ENCODE peak calls at places on chromosome 11, in seven cellular contexts. R is SK-N-SH, C is esophagus muscularis mucosa, T is stomach, K is transverse colon, D is sigmoid colon, L is K562. F is an unnamed sample. For H3K27me3, the result is how much of the 10 kb centered on the place peaks cover.

GRCh38 chr11:21250196-21250595 is 580.8 kb downstream of the NELL1 start:
- DNase-seq in L (no peak), C (no peak), R (no peak), D (no peak), K (no peak), T (no peak), F (no peak)

GRCh38 chr11:35142481-35143207 is 3.7 kb downstream of the CD44 start:
- DNase-seq in R (no peak), D (no peak), C (no peak), K (peak), L (peak), T (no peak), F (no peak)

GRCh38 chr11:69981119-69981770 is 96.9 kb upstream of the ANO1 start:
- DNase-seq in L (peak), K (no peak), T (no peak), D (no peak), R (no peak), C (no peak), F (no peak)

GRCh38 chr11:11842426-11843008 is 745 bp downstream of the USP47 start:
- DNase-seq in C (no peak), R (peak), T (peak), L (peak), K (peak), D (peak), F (no peak)

GRCh38 chr11:10349806-10350205 is 44.9 kb downstream of the ADM start:
- DNase-seq in C (peak), T (no peak), L (no peak), D (no peak), R (no peak), K (no peak), F (no peak)

GRCh38 chr11:11865449-11865848 is 23.7 kb downstream of the USP47 start:
- DNase-seq in D (no peak), T (no peak), C (no peak), K (no peak), L (no peak), R (no peak), F (no peak)

GRCh38 chr11:76656571-76657081 is 13.9 kb downstream of the LRRC32 start:
- DNase-seq in D (peak), K (no peak), T (peak), C (no peak), L (no peak), R (peak), F (peak)

GRCh38 chr11:10588904-10589303 is 20.4 kb upstream of the LYVE1 start:
- DNase-seq in T (no peak), L (peak), K (no peak), C (no peak), R (no peak), D (no peak), F (no peak)

DNA sequence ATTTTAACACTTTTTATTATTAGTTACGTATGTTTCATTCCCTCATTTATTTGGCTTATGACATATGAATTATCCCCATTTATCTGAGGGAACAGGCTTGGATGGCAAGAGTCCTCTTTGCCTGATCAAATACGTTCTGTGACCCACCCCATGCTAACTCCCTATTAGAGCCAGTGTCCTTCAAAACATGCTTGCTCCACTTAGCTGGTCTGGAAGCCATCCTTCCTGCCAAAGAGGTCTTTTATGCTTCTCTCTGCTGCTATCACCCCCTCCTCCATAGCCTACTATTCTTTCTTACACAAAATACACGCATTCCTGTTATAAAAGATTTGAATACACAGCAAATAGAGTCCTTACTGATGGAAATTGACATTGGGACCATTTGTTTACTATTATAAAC is 6.4 kb downstream of the COA4 start:
- DNase-seq in T (no peak), L (no peak), R (no peak), C (no peak), D (no peak), K (no peak), F (no peak)
- TF ChIP-seq POLR2AphosphoS5 in T (no peak), L (no peak), R (no peak), C (no peak), D (no peak), K (no peak), F (no peak)

DNA sequence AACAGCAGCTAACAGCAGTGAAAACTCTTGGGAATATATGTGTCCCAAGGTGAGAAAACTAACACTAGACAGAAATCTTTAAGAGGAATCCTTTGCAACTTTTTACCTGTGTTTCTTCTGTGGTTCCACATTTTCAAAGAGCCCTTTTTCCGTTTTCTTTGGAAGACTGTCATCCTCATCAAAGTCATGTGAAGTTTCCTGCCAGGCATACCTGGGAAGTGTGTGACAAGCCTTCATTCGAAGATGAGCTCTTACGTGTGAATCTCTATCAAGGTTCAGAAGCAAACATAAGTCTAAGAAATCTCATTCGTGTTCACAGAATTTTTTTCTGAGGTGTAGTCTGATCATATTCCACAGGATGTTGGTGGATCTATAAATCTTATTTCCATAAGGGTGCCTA is 330.6 kb upstream of the MPPED2 start:
- DNase-seq in K (no peak), L (no peak), D (no peak), C (no peak), R (no peak), T (no peak), F (no peak)
- TF ChIP-seq EP300 in K (no peak), L (no peak), D (no peak), C (no peak), R (no peak), T (no peak), F (no peak)

GRCh38 chr11:2138436-2139117 is 612 bp downstream of the IGF2 start:
- DNase-seq in T (no peak), K (no peak), C (no peak), L (no peak), D (no peak), R (no peak), F (no peak)
- H3K27me3 ChIP-seq in T (half or more), K (half or more), C (under half), L (under half), D (half or more), R (under half), F (half or more)

GRCh38 chr11:61152816-61153592 is 8.2 kb downstream of the VPS37C start:
- DNase-seq in D (peak), T (no peak), C (no peak), R (no peak), K (no peak), L (no peak), F (no peak)
- TF ChIP-seq POLR2AphosphoS5 in D (no peak), T (no peak), C (no peak), R (no peak), K (no peak), L (no peak), F (no peak)

GRCh38 chr11:65112226-65112550 is 516 bp downstream of the TM7SF2 start:
- DNase-seq in K (no peak), D (peak), T (no peak), L (no peak), R (no peak), C (no peak), F (no peak)

GRCh38 chr11:65113361-65113756 is 1.7 kb downstream of the TM7SF2 start:
- DNase-seq in D (peak), T (no peak), R (peak), L (no peak), C (no peak), K (no peak), F (no peak)

GRCh38 chr11:65114538-65115171 is 2.8 kb downstream of the ZNHIT2 start:
- DNase-seq in K (no peak), R (no peak), C (no peak), T (no peak), D (peak), L (no peak), F (no peak)

GRCh38 chr11:65112551-65113360 is 1.1 kb downstream of the TM7SF2 start:
- DNase-seq in T (peak), D (peak), R (peak), L (peak), K (peak), C (no peak), F (peak)

DNA sequence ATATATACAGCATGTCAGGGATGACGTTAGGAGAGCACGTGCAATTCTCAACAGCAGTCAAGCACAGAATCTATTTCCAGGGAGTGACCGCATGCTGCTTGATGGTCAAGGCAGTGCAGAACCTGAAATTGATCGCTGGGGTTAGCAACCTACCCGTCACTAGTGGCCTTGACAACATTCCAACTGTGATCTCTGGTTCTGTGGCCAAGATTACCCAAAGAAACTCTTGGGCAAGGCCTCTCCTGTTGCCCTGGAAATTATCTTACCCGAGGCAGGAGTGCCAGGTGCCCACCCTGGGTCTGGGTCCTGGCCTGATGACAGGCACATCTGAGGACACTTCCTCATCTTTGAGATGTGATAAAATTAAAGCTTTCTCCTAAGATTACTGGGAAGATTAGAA is 2.2 kb downstream of the TM7SF2 start:
- DNase-seq in K (no peak), L (no peak), D (peak), C (no peak), R (no peak), T (no peak), F (no peak)
- TF ChIP-seq EP300 in K (no peak), L (no peak), D (no peak), C (no peak), R (no peak), T (no peak), F (no peak)

DNA sequence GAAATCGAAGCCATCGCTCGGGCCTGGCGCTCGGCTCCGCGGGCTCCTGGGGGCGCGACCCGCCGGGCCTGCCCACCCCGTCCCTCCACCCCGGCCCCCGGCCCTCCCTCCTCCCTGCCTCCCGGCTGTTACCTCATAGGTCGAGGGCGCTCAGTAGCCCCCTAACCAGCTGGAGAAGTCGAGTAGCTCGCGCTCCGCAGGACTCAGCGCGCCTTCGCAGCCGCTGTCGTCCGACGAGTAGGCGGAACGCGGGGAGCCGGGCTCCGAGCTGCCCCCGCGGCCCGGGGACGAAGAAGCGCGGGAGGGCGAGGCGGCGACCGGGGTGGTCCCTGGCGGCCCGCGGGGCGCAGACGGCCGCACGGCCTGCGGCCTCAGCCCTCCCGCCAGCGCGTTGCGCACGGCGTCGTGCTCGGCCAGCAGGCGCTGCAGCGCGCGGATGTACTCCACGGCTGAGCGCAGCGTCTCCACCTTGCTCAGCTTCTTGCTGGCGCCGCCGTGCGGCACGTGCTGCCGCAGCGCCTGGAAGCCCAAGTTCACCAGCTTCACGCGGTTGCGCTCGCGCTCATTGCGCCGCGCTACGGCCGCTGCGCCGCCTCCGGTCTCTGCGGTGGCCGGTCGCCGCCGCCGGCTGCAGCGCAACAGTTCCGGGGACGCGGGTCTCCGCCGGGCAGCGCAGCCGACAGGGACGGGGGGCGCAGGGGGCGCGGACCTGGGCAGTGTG is 627 bp downstream of the ASCL2 start:
- DNase-seq in C (peak), R (peak), D (no peak), T (peak), K (peak), L (peak), F (peak)
- H3K27me3 ChIP-seq in C (under half), R (under half), D (half or more), T (half or more), K (half or more), L (half or more), F (under half)

DNA sequence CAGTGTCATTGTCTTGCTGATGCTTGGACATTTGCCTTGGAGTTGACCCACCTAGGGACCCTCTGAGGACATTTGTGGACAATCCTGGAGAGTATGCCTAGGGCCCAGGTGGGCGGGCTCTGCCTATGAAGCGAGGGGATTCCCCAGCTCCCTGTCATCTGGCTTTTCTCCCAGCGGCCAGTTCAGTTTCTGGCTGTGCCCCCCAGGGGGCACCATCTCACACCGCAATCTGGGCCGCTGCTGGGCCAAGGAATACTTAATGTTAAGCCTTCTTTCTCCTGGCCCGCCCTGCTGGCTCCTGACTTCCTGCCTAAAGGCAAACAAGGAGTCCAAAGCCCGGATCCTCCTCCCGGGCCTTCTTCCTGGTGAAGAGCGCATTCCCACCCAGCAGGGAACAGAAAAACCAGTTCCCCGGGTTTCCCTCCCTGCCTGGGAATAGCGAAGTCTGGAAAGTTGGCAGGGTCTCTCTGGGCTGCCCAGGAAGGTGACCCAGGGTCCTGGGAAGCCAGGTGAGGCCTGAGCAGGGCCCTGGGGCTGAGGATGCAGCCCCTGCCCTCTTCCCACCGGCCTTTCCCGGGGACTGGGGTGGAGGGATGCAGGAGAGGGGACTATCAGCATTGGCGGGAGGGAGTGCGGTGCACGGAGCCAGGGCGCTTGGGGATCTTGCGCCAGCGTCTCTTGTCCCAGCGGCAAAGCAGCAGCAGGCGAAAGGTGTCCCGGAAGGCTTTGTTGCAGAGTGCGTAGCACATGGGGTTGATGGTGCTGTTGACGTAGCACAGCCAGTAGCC is 11.9 kb downstream of the CHRM1 start:
- DNase-seq in L (peak), T (peak), R (peak), K (peak), C (no peak), D (peak), F (no peak)
- TF ChIP-seq POLR2AphosphoS5 in L (no peak), T (peak), R (no peak), K (no peak), C (no peak), D (no peak), F (no peak)

DNA sequence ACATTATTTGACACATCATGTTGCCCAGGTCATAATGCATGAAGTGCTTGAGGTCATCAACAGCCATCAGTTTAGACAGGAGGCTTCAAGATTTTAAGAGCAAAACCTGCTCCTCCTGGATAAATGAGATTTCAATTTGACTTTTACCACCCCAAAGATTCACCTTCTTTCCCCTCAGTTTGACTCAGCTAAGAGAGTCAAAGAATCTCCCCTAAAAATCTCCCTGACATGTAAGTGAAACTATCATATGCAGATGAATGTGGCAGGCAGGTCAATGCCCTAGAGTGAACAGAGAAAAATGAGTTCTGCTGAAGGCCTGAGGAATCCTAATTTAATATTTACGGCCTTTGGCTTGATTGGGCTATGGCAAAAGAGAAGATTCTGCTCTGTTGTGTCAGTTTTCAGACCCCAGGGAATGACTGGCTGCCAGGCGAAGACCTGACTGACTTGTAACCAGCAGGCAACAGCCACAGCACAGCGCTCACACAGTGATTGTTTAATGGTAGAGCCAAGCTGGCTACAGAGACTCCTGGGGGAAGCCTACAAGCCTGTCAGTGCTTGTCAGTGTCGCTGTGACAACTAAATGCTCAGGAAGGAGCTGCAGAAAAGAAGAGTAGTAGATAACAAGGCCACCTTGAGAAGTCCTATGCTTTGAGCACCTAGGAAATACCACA is 491.2 kb upstream of the LRRC4C start:
- DNase-seq in C (no peak), R (no peak), K (no peak), L (no peak), T (no peak), D (no peak), F (no peak)
- TF ChIP-seq EP300 in C (no peak), R (no peak), K (no peak), L (no peak), T (no peak), D (no peak), F (no peak)

GRCh38 chr11:425301-425700 is 10.5 kb upstream of the SIGIRR start:
- DNase-seq in D (no peak), R (no peak), K (no peak), T (no peak), C (no peak), L (no peak), F (no peak)

GRCh38 chr11:422249-422656 is 7.5 kb upstream of the SIGIRR start:
- DNase-seq in K (no peak), R (no peak), T (no peak), C (no peak), D (no peak), L (peak), F (no peak)

GRCh38 chr11:426851-427250 is 12.1 kb upstream of the SIGIRR start:
- DNase-seq in R (no peak), T (no peak), K (no peak), D (no peak), L (no peak), C (no peak), F (no peak)

GRCh38 chr11:420911-421321 is 6.1 kb upstream of the SIGIRR start:
- DNase-seq in R (no peak), K (no peak), T (no peak), C (no peak), L (no peak), D (no peak), F (no peak)

DNA sequence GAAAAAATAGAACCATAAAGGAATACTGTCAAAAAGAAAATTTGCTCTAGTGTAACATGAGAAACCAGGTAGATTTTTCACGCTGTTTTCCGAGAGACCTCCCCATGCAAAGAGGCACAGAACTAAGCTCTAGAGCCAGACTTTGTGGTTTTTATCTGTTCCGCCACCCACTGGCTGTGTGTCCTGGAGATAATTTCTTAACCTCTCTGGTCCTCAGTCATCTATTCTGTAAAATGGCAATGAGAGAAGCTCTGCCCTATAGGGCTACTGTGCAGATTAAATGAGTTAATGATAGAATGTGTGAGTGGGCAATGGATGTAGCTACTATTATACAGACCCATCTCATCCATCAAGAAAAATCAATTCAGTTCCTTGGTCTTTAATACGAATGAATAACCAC is 9.4 kb upstream of the SIGIRR start:
- DNase-seq in C (no peak), T (no peak), D (no peak), K (no peak), L (no peak), R (no peak), F (no peak)
- H3K27me3 ChIP-seq in C (under half), T (under half), D (under half), K (under half), L (under half), R (under half), F (under half)

F was measured in upper lobe of left lung.